ENCODE peak calls at places on chromosome 1, in six cellular contexts. N, R, Z, C, E and D are unnamed samples.
A peak's percentile ranks its signal among the peaks of the same experiment; 100 is the strongest.

GRCh38 chr1:18058522-18058921 is 49.1 kb upstream of the IGSF21 start:
- DNase-seq in N (no peak), R (no peak), Z (no peak), C (no peak), E (no peak), D (no peak)

GRCh38 chr1:62782197-62782886 is 1.6 kb upstream of the ATG4C start:
- DNase-seq in N (no peak), R (no peak), Z (no peak), C (no peak), E (no peak), D (no peak)

GRCh38 chr1:72282271-72282656 is at the start of gene NEGR1:
- DNase-seq in N (no peak), R (peak; percentile 51), Z (peak; percentile 71), C (peak; percentile 55), E (peak; percentile 17), D (no peak)

GRCh38 chr1:148315081-148315811 is 163.2 kb upstream of the NBPF11 start:
- DNase-seq in N (no peak), R (no peak), Z (no peak), C (no peak), E (no peak), D (no peak)

GRCh38 chr1:37540036-37540785 is 13.9 kb downstream of the SNIP1 start:
- DNase-seq in N (no peak), R (no peak), Z (no peak), C (no peak), E (no peak), D (no peak)

GRCh38 chr1:234893725-234894630 is 234.7 kb downstream of the TOMM20 start:
- DNase-seq in N (peak; percentile 99), R (no peak), Z (no peak), C (no peak), E (peak; percentile 79), D (no peak)

GRCh38 chr1:31483012-31483946 is 70.3 kb downstream of the SERINC2 start:
- DNase-seq in N (no peak), R (no peak), Z (no peak), C (no peak), E (peak; percentile 80), D (peak; percentile 30)

GRCh38 chr1:169650551-169650950 is 20.6 kb upstream of the SELP start:
- DNase-seq in N (no peak), R (no peak), Z (no peak), C (no peak), E (no peak), D (no peak)

GRCh38 chr1:21851430-21852250 is 39.6 kb downstream of the LDLRAD2 start:
- DNase-seq in N (no peak), R (no peak), Z (no peak), C (no peak), E (no peak), D (no peak)

GRCh38 chr1:51330331-51331201 is at the start of gene TTC39A:
- DNase-seq in N (no peak), R (no peak), Z (peak; percentile 78), C (no peak), E (peak; percentile 20), D (no peak)

GRCh38 chr1:12760256-12760795 is 13.2 kb upstream of the PRAMEF12 start:
- DNase-seq in N (no peak), R (no peak), Z (peak; percentile 23), C (no peak), E (no peak), D (no peak)

GRCh38 chr1:185811062-185811709 is 77.0 kb downstream of the HMCN1 start:
- DNase-seq in N (no peak), R (no peak), Z (no peak), C (no peak), E (no peak), D (no peak)

GRCh38 chr1:6199298-6200187 is at the start of gene RPL22:
- DNase-seq in N (peak; percentile 97), R (peak; percentile 94), Z (peak; percentile 94), C (peak; percentile 99), E (peak; percentile 99), D (peak; percentile 91)

GRCh38 chr1:85157436-85157835 is 43.4 kb downstream of the SYDE2 start:
- DNase-seq in N (no peak), R (no peak), Z (no peak), C (no peak), E (no peak), D (no peak)

GRCh38 chr1:76827066-76827465 is 40.2 kb upstream of the ST6GALNAC5 start:
- DNase-seq in N (no peak), R (no peak), Z (no peak), C (no peak), E (no peak), D (no peak)

GRCh38 chr1:192660613-192661012 is 24.7 kb downstream of the RGS13 start:
- DNase-seq in N (no peak), R (no peak), Z (no peak), C (no peak), E (no peak), D (no peak)

GRCh38 chr1:41774486-41774990 is 144.2 kb downstream of the HIVEP3 start:
- DNase-seq in N (no peak), R (no peak), Z (no peak), C (no peak), E (no peak), D (no peak)

GRCh38 chr1:219041819-219042218 is 131.9 kb upstream of the LYPLAL1 start:
- DNase-seq in N (no peak), R (no peak), Z (no peak), C (no peak), E (no peak), D (no peak)

GRCh38 chr1:41485605-41486004 is 1.1 kb upstream of the EDN2 start:
- DNase-seq in N (no peak), R (no peak), Z (no peak), C (no peak), E (no peak), D (no peak)

GRCh38 chr1:66648896-66649597 is 103.2 kb upstream of the DYNLT5 start:
- DNase-seq in N (no peak), R (no peak), Z (no peak), C (no peak), E (no peak), D (no peak)

GRCh38 chr1:27341525-27342252 is at the start of gene SYTL1:
- DNase-seq in N (no peak), R (no peak), Z (peak; percentile 59), C (no peak), E (peak; percentile 53), D (no peak)

GRCh38 chr1:156748670-156749428 is 2.6 kb downstream of the HDGF start:
- DNase-seq in N (no peak), R (no peak), Z (no peak), C (peak; percentile 55), E (peak; percentile 58), D (no peak)

GRCh38 chr1:243980471-243980870 is 70.6 kb upstream of the ZBTB18 start:
- DNase-seq in N (no peak), R (no peak), Z (no peak), C (no peak), E (no peak), D (no peak)

GRCh38 chr1:202632241-202632640 is 78.0 kb downstream of the SYT2 start:
- DNase-seq in N (no peak), R (no peak), Z (no peak), C (no peak), E (no peak), D (no peak)

GRCh38 chr1:157952601-157953000 is 40.8 kb upstream of the KIRREL1 start:
- DNase-seq in N (no peak), R (no peak), Z (no peak), C (no peak), E (peak; percentile 25), D (no peak)

GRCh38 chr1:157951219-157951618 is 42.2 kb upstream of the KIRREL1 start:
- DNase-seq in N (no peak), R (no peak), Z (no peak), C (no peak), E (no peak), D (no peak)

GRCh38 chr1:157944666-157945280 is 48.7 kb upstream of the KIRREL1 start:
- DNase-seq in N (no peak), R (no peak), Z (no peak), C (no peak), E (no peak), D (no peak)

GRCh38 chr1:157948547-157949152 is 44.8 kb upstream of the KIRREL1 start:
- DNase-seq in N (no peak), R (no peak), Z (no peak), C (peak; percentile 33), E (peak; percentile 32), D (no peak)
- TF ChIP-seq CTCF in N (peak; percentile 98), R (no peak), Z (peak; percentile 55), C (peak; percentile 76), E (peak; percentile 10), D (no peak)

GRCh38 chr1:233543338-233544255 is 70.3 kb upstream of the KCNK1 start:
- DNase-seq in N (no peak), R (no peak), Z (no peak), C (no peak), E (peak; percentile 88), D (no peak)
- TF ChIP-seq CTCF in N (no peak), R (no peak), Z (no peak), C (no peak), E (no peak), D (no peak)

DNA sequence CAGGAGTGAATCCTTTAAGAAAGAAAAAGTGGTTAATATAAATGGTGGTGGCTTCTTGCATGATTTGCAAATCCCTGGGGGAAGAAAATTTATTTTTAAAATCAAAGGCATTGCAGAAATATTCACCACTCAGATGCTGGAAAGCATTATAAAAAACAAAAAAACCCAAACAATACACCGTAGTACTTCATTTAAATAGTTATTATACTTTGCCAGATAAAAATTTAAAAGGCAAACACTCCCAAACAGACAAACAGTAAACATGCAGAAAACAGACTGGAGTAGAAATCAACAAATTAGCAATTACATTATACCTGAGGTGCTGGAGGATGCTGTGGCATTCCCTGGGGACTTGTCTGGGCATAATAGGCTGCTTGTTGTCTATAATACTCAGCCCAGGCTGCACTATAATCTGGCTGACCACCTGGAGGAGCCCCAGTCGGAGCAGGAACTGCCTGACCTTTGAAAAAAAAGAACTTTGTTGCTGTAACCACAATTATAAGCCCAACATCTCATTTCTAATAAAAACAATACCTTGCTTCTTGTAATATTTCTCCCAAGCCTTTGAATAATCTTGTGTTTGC is 29.9 kb downstream of the FUBP1 start:
- DNase-seq in N (no peak), R (no peak), Z (peak; percentile 7), C (no peak), E (peak; percentile 21), D (no peak)
- TF ChIP-seq CTCF in N (peak; percentile 43), R (no peak), Z (peak; percentile 41), C (peak; percentile 44), E (no peak), D (no peak)

DNA sequence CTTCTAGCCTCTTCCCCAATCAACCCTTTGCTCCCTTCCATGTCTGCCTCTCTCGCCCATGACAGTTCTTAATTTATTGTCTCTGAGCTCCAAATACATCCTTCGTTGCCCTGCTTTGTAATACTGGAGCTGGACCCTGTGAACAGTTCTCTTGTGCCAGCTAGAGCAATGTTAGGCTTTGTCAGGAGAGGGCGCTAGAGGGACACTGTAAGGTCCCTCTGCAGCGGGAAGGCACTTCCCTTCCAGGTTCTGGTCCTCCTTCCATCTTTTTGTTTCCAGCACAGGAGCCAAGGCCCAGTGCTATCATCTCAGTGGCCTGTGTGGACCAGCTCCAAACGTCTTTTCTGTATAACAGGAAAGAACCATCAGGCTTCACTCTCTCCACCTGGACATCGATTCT is 95.9 kb downstream of the PTPRU start:
- DNase-seq in N (peak; percentile 15), R (no peak), Z (no peak), C (no peak), E (no peak), D (no peak)
- TF ChIP-seq CTCF in N (peak; percentile 33), R (peak; percentile 35), Z (peak; percentile 47), C (peak; percentile 25), E (no peak), D (no peak)